ENCODE peak calls at places on chromosomes 6 and 20, in five cellular contexts. One of them, this sample, is unnamed.

GRCh38 chr6:25370175-25371036 is 91.2 kb downstream of the CARMIL1 start:
- DNase-seq in activated gamma-delta T cell treated with anti-CD3 and anti-CD28 coated beads, Interleukin-2, amount 50 U/mL, for 16 hours: no peak
- DNase-seq in hypothalamus: no peak
- DNase-seq in upper lobe of right lung: no peak
- DNase-seq in AG20443: no peak
- DNase-seq in this sample: no peak

GRCh38 chr6:160041608-160042007 is 72.7 kb downstream of the IGF2R start:
- DNase-seq in hypothalamus: no peak
- DNase-seq in activated gamma-delta T cell treated with anti-CD3 and anti-CD28 coated beads, Interleukin-2, amount 50 U/mL, for 16 hours: no peak
- DNase-seq in AG20443: peak; percentile 51
- DNase-seq in upper lobe of right lung: peak; percentile 80
- DNase-seq in this sample: no peak

GRCh38 chr6:41957117-41957516 is 15.5 kb upstream of the CCND3 start:
- DNase-seq in hypothalamus: no peak
- DNase-seq in AG20443: no peak
- DNase-seq in activated gamma-delta T cell treated with anti-CD3 and anti-CD28 coated beads, Interleukin-2, amount 50 U/mL, for 16 hours: no peak
- DNase-seq in upper lobe of right lung: no peak
- DNase-seq in this sample: no peak

GRCh38 chr6:31729515-31729978 is 448 bp upstream of the DDAH2 start:
- DNase-seq in activated gamma-delta T cell treated with anti-CD3 and anti-CD28 coated beads, Interleukin-2, amount 50 U/mL, for 16 hours: peak; percentile 71
- DNase-seq in hypothalamus: peak; percentile 62
- DNase-seq in upper lobe of right lung: peak; percentile 95
- DNase-seq in AG20443: peak; percentile 95
- DNase-seq in this sample: peak; percentile 72

GRCh38 chr6:129133770-129134192 is 250.8 kb downstream of the LAMA2 start:
- DNase-seq in AG20443: peak; percentile 31
- DNase-seq in activated gamma-delta T cell treated with anti-CD3 and anti-CD28 coated beads, Interleukin-2, amount 50 U/mL, for 16 hours: no peak
- DNase-seq in upper lobe of right lung: no peak
- DNase-seq in hypothalamus: no peak
- DNase-seq in this sample: no peak

GRCh38 chr20:63216849-63217471 is 1.0 kb upstream of the YTHDF1 start:
- DNase-seq in hypothalamus: no peak
- DNase-seq in upper lobe of right lung: no peak
- DNase-seq in AG20443: no peak
- DNase-seq in activated gamma-delta T cell treated with anti-CD3 and anti-CD28 coated beads, Interleukin-2, amount 50 U/mL, for 16 hours: no peak
- DNase-seq in this sample: no peak

GRCh38 chr6:158607411-158608170 is 37.0 kb downstream of the DYNLT1 start:
- DNase-seq in AG20443: no peak
- DNase-seq in upper lobe of right lung: no peak
- DNase-seq in hypothalamus: no peak
- DNase-seq in activated gamma-delta T cell treated with anti-CD3 and anti-CD28 coated beads, Interleukin-2, amount 50 U/mL, for 16 hours: no peak
- DNase-seq in this sample: no peak

GRCh38 chr6:50657513-50657912 is 55.8 kb upstream of the TFAP2D start:
- DNase-seq in hypothalamus: no peak
- DNase-seq in activated gamma-delta T cell treated with anti-CD3 and anti-CD28 coated beads, Interleukin-2, amount 50 U/mL, for 16 hours: no peak
- DNase-seq in AG20443: no peak
- DNase-seq in upper lobe of right lung: no peak
- DNase-seq in this sample: no peak

GRCh38 chr20:20677186-20677585 is 35.3 kb downstream of the RALGAPA2 start:
- DNase-seq in activated gamma-delta T cell treated with anti-CD3 and anti-CD28 coated beads, Interleukin-2, amount 50 U/mL, for 16 hours: no peak
- DNase-seq in upper lobe of right lung: no peak
- DNase-seq in hypothalamus: no peak
- DNase-seq in AG20443: no peak
- DNase-seq in this sample: no peak

This sample was measured in nucleus accumbens.